ENCODE peak calls at places on chromosomes 16 and 17, in seven cellular contexts. K is lung; L is hepatic stellate cell; A is CD4-positive, alpha-beta T cell; H is stimulated activated CD8-positive, alpha-beta memory T cell treated with anti-CD3 and anti-CD28 coated beads, Interleukin-15, amount 100 ng/mL, for 4 hours; B is neural progenitor cell; O is activated CD8-positive, alpha-beta memory T cell treated with anti-CD3 and anti-CD28 coated beads for 1 hour. J is an unnamed sample.

GRCh38 chr16:84959045-84959576 is 52.2 kb downstream of the ZDHHC7 start:
- DNase-seq in K (no peak), L (no peak), A (no peak), H (no peak), B (no peak), O (no peak), J (no peak)

GRCh38 chr17:7882068-7882467 is 6.5 kb upstream of the CHD3 start:
- DNase-seq in K (no peak), L (no peak), A (no peak), H (no peak), B (no peak), O (no peak), J (no peak)

GRCh38 chr16:2085669-2086068 is 37.9 kb downstream of the TSC2 start:
- DNase-seq in K (no peak), L (peak), A (no peak), H (no peak), B (no peak), O (no peak), J (no peak)

GRCh38 chr17:57135748-57136342 is 50.8 kb downstream of the AKAP1 start:
- DNase-seq in K (no peak), L (no peak), A (no peak), H (no peak), B (no peak), O (no peak), J (no peak)

GRCh38 chr17:62967111-62967449 is 1.0 kb downstream of the TANC2 start:
- DNase-seq in K (no peak), L (no peak), A (no peak), H (no peak), B (no peak), O (no peak), J (no peak)

GRCh38 chr17:40576113-40576740 is 11.0 kb upstream of the CCR7 start:
- DNase-seq in K (no peak), L (no peak), A (no peak), H (no peak), B (no peak), O (no peak), J (no peak)

GRCh38 chr16:19717781-19718623 is at the start of the genes IQCK and KNOP1:
- DNase-seq in K (peak), L (peak), A (peak), H (peak), B (peak), O (peak), J (no peak)

GRCh38 chr16:53886482-53887378 is 182.8 kb downstream of the FTO start:
- DNase-seq in K (no peak), L (no peak), A (no peak), H (no peak), B (no peak), O (no peak), J (no peak)

GRCh38 chr16:83015871-83016270 is 389.1 kb downstream of the CDH13 start:
- DNase-seq in K (no peak), L (no peak), A (no peak), H (no peak), B (no peak), O (no peak), J (no peak)